ENCODE peak calls at places on chromosomes 11 and 22, in ten cellular contexts. O, P, K, B, I, D, H, X, W and U are unnamed samples. For H3K27me3 and H3K4me1, the result is how much of the 10 kb centered on the place peaks cover.

GRCh38 chr22:38609371-38609770 is 39.4 kb upstream of the DMC1 start:
- DNase-seq in O (no peak), P (no peak), K (no peak), B (no peak), I (no peak), D (no peak), H (peak), X (no peak), W (no peak), U (no peak)

GRCh38 chr11:114524122-114524521 is 35.6 kb downstream of the NXPE1 start:
- DNase-seq in O (no peak), P (no peak), K (no peak), B (no peak), I (no peak), D (no peak), H (no peak), X (no peak), W (no peak), U (no peak)

GRCh38 chr11:20647976-20648565 is 21.3 kb upstream of the NELL1 start:
- DNase-seq in O (peak), P (no peak), K (no peak), B (peak), I (no peak), D (no peak), H (peak), X (peak), W (peak), U (peak)

GRCh38 chr11:35089724-35090505 is 49.1 kb upstream of the CD44 start:
- DNase-seq in O (no peak), P (no peak), K (no peak), B (no peak), I (no peak), D (no peak), H (no peak), X (no peak), W (no peak), U (no peak)

GRCh38 chr11:2694995-2695939 is 4.5 kb downstream of the KCNQ1OT1 start:
- DNase-seq in O (no peak), P (peak), K (peak), B (no peak), I (peak), D (no peak), H (no peak), X (no peak), W (no peak), U (no peak)

GRCh38 chr22:39356464-39356863 is 6.7 kb downstream of the SYNGR1 start:
- DNase-seq in O (no peak), P (no peak), K (no peak), B (no peak), I (no peak), D (no peak), H (no peak), X (no peak), W (no peak), U (no peak)

GRCh38 chr11:62104816-62105610 is 18.8 kb upstream of the INCENP start:
- DNase-seq in O (peak), P (peak), K (peak), B (no peak), I (no peak), D (no peak), H (peak), X (no peak), W (no peak), U (no peak)

GRCh38 chr11:43269229-43269928 is 42.4 kb upstream of the API5 start:
- DNase-seq in O (no peak), P (no peak), K (no peak), B (no peak), I (no peak), D (no peak), H (no peak), X (no peak), W (no peak), U (no peak)

GRCh38 chr11:2759228-2760195 is 59.7 kb upstream of the KCNQ1OT1 start:
- DNase-seq in O (no peak), P (peak), K (no peak), B (peak), I (peak), D (peak), H (no peak), X (no peak), W (no peak), U (no peak)

GRCh38 chr11:130763087-130763980 is 152.9 kb downstream of the SNX19 start:
- DNase-seq in O (no peak), P (no peak), K (no peak), B (no peak), I (no peak), D (no peak), H (peak), X (peak), W (no peak), U (no peak)

GRCh38 chr22:48244388-48245118 is 1482.1 kb downstream of the TBC1D22A start:
- DNase-seq in O (no peak), P (no peak), K (no peak), B (peak), I (peak), D (no peak), H (no peak), X (no peak), W (no peak), U (no peak)

GRCh38 chr22:40043086-40043485 is 48.3 kb downstream of the FAM83F start:
- DNase-seq in O (no peak), P (peak), K (peak), B (no peak), I (no peak), D (no peak), H (no peak), X (peak), W (no peak), U (peak)

DNA sequence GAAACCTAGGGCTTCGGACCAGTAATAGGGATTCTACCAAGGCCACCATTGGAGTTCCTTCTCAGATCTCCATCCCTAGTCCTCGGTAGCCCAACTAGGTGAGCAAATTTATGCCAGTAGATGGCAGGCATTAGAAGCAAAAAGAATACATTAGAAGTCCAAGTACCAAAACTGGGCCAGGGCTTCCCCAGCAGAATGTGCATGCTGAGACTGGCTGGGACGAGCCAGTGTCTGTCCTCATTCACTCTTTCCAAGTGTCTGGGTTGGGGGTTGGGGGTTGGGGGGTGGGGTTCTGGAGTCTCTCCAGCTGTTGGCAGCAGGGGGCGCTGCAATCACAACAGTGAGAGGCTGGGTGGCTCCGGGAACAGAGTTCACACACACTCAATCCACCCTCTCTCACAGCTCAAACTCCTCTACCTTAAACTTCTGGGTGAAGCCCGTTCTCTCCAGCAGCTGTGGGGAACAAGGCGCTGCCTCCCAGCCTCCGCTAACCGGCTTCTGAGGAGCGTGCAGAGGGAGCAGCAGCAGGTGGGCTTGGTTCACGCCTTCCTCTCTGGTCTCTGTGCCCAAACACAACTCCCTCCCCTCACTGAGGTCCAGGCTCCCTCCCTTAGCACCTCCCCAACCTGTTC is 57.5 kb downstream of the BTG4 start:
- DNase-seq in O (peak), P (no peak), K (no peak), B (peak), I (no peak), D (no peak), H (peak), X (no peak), W (peak), U (peak)
- TF ChIP-seq CTCF in O (no peak), P (no peak), K (no peak), B (no peak), I (peak), D (no peak), H (peak), X (no peak), W (peak), U (peak)

DNA sequence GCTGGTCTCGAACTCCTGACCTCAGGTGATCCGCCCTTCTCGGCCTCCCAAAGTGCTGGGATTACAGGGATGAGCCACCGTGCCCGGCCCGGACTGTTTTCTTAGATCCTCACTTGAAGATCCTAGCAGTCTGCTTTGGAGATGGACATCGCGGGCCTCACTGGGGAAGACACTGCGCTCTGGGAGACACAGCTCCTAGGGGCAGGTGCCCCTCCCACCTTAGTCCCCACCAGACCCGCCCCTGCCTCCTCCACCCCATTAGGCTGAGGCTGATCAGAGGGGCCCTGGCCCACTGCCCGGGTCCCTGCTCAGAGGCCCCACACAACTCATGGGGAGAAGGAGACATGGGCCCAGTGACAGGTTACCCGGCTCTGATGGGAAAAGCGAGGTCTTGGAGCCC is 11.3 kb upstream of the LTO1 start:
- DNase-seq in O (no peak), P (no peak), K (no peak), B (no peak), I (peak), D (no peak), H (no peak), X (no peak), W (no peak), U (no peak)
- H3K27me3 ChIP-seq in O (under half), P (under half), K (under half), B (under half), I (under half), D (under half), H (under half), X (under half), W (under half), U (under half)

GRCh38 chr11:120215634-120216033 is 4.8 kb downstream of the OAF start:
- DNase-seq in O (peak), P (peak), K (peak), B (no peak), I (no peak), D (no peak), H (peak), X (no peak), W (no peak), U (no peak)

GRCh38 chr11:120216426-120217102 is 5.7 kb downstream of the OAF start:
- DNase-seq in O (no peak), P (no peak), K (no peak), B (no peak), I (no peak), D (no peak), H (no peak), X (no peak), W (no peak), U (no peak)

GRCh38 chr11:120212259-120212888 is 1.5 kb downstream of the OAF start:
- DNase-seq in O (no peak), P (no peak), K (no peak), B (no peak), I (no peak), D (no peak), H (peak), X (no peak), W (no peak), U (no peak)

GRCh38 chr11:120212926-120213325 is 2.1 kb downstream of the OAF start:
- DNase-seq in O (no peak), P (no peak), K (no peak), B (peak), I (no peak), D (no peak), H (no peak), X (no peak), W (no peak), U (no peak)

DNA sequence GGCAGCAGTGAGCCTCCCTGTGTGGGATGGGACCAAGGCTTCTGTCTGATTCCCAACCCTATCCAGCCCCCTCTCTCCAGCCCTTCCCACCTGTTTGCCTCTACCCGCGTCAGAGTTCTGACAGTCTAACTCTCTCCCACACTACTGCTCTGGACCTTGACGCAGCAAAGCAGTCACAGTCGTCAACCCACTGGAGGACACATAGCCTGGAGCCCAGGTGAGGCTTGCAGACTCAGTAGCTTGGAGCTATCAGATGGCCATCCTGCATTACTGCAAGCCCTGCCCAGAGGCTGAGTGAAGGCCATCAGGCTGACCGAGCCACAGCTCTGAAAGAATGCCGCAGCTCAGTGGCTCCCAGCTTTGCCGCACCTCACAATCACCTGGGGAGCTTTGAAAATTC is 3.7 kb downstream of the OAF start:
- DNase-seq in O (no peak), P (no peak), K (no peak), B (no peak), I (no peak), D (no peak), H (no peak), X (no peak), W (no peak), U (no peak)
- H3K4me1 ChIP-seq in O (under half), P (under half), K (under half), B (under half), I (under half), D (under half), H (under half), X (under half), W (under half), U (under half)

GRCh38 chr11:13486926-13487660 is 8.7 kb downstream of the PTH start:
- DNase-seq in O (no peak), P (peak), K (no peak), B (peak), I (peak), D (no peak), H (no peak), X (peak), W (peak), U (no peak)
- TF ChIP-seq CTCF in O (no peak), P (no peak), K (no peak), B (no peak), I (peak), D (no peak), H (peak), X (peak), W (peak), U (peak)